ENCODE peak calls at places on chromosomes 2 and 18, in four cellular contexts. O, Z, G and I are unnamed samples.

GRCh38 chr2:31429759-31430438 is 15.4 kb upstream of the XDH start:
- DNase-seq in O (no peak), Z (no peak), G (no peak), I (no peak)

GRCh38 chr2:97005353-97005752 is 19.0 kb upstream of the FAM178B start:
- DNase-seq in O (peak), Z (no peak), G (peak), I (peak)

GRCh38 chr2:142586693-142587432 is 290.6 kb upstream of the KYNU start:
- DNase-seq in O (no peak), Z (no peak), G (no peak), I (peak)

GRCh38 chr2:139031722-139032121 is 251.5 kb upstream of the NXPH2 start:
- DNase-seq in O (no peak), Z (peak), G (peak), I (peak)

GRCh38 chr2:38509322-38509946 is 93.3 kb downstream of the HNRNPLL start:
- DNase-seq in O (no peak), Z (no peak), G (no peak), I (no peak)

GRCh38 chr18:8706545-8706980 is 1.2 kb downstream of the MTCL1 start:
- DNase-seq in O (peak), Z (no peak), G (no peak), I (no peak)

GRCh38 chr2:43174368-43175186 is 51.8 kb downstream of the ZFP36L2 start:
- DNase-seq in O (no peak), Z (peak), G (no peak), I (no peak)

GRCh38 chr2:162007447-162008040 is 66.5 kb downstream of the DPP4 start:
- DNase-seq in O (no peak), Z (no peak), G (no peak), I (no peak)

GRCh38 chr2:230890696-230891095 is 26.0 kb downstream of the ITM2C start:
- DNase-seq in O (no peak), Z (no peak), G (no peak), I (no peak)

GRCh38 chr2:165182029-165182428 is 21.8 kb downstream of the SCN3A start:
- DNase-seq in O (no peak), Z (no peak), G (no peak), I (no peak)

DNA sequence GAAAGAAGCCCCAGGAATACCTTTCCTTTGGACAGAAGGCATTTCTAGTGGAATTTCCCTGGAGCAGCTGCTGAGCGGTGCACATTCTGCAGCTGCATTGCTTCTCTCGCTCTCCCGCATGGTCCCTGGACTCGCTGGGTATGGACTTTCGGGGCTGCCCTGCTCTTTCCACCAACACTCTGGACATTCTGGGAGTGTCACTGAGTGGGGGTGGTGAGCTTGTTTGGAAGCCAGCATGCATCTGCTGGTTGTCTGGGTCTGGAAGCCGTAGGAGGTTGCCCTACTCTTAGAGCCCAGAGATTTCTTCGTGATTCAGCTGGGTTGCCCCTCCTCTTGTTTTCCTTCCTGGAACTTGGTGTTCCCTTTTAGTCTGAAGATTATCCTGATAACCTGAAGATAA is 52.6 kb downstream of the TWIST2 start:
- DNase-seq in O (no peak), Z (no peak), G (no peak), I (no peak)
- H3K9ac ChIP-seq in O (no peak), Z (no peak), G (no peak), I (no peak)

GRCh38 chr2:127620867-127621266 is 25.1 kb upstream of the GPR17 start:
- DNase-seq in O (no peak), Z (no peak), G (peak), I (no peak)

GRCh38 chr2:127622561-127623387 is 23.2 kb upstream of the GPR17 start:
- DNase-seq in O (no peak), Z (no peak), G (peak), I (no peak)

GRCh38 chr2:127619901-127620705 is 25.9 kb upstream of the GPR17 start:
- DNase-seq in O (no peak), Z (no peak), G (peak), I (no peak)

GRCh38 chr2:127623388-127624320 is 22.3 kb upstream of the GPR17 start:
- DNase-seq in O (no peak), Z (no peak), G (peak), I (no peak)

GRCh38 chr2:127621981-127622431 is 23.9 kb upstream of the GPR17 start:
- DNase-seq in O (no peak), Z (no peak), G (peak), I (no peak)
- TF ChIP-seq SMC3 in O (no peak), Z (no peak), G (no peak), I (no peak)

GRCh38 chr2:189657867-189658266 is 3.4 kb upstream of the ASNSD1 start:
- DNase-seq in O (no peak), Z (peak), G (no peak), I (no peak)
- TF ChIP-seq SIN3A in O (no peak), Z (no peak), G (no peak), I (no peak)

DNA sequence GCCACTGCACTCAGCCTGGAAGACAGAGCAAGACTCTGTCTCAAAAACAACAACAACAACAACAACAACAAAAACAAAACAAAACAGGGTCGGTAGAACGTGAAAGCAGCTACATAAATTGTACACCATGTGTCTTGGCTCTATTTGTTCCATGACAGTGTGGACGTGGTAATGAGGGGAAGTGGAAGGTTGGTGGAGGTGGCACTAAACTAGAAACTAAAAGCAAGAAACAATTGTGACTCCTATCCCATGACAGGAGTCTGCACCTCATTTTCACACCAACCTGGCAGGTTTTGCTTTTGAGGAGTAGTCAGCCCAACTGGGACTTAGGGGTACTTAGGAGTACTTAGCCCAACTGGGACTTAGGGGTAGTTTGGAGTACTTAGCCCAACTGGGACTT is 62.5 kb upstream of the MRPS9 start:
- DNase-seq in O (no peak), Z (no peak), G (no peak), I (no peak)
- H3K9ac ChIP-seq in O (no peak), Z (no peak), G (no peak), I (no peak)

GRCh38 chr18:56505971-56506370 is 132.4 kb downstream of the TXNL1 start:
- DNase-seq in O (no peak), Z (no peak), G (no peak), I (no peak)
- TF ChIP-seq SMC3 in O (no peak), Z (no peak), G (no peak), I (no peak)

GRCh38 chr2:177639262-177639914 is 246.8 kb downstream of the AGPS start:
- DNase-seq in O (peak), Z (no peak), G (peak), I (no peak)
- TF ChIP-seq SIN3A in O (no peak), Z (no peak), G (no peak), I (no peak)

GRCh38 chr18:46009158-46009866 is 42.2 kb upstream of the EPG5 start:
- DNase-seq in O (no peak), Z (no peak), G (no peak), I (no peak)
- H3K9ac ChIP-seq in O (no peak), Z (no peak), G (no peak), I (no peak)